ENCODE peak calls at places on chromosomes 1 and 21, in five cellular contexts. O, T, D, M and Z are unnamed samples.

GRCh38 chr1:2786329-2787162 is 14.9 kb downstream of the TTC34 start:
- DNase-seq in T (no peak), O (peak; percentile 75), D (no peak), M (no peak), Z (peak; percentile 90)

GRCh38 chr1:115432061-115432460 is 94.0 kb upstream of the NGF start:
- DNase-seq in D (no peak), T (no peak), M (no peak), O (no peak), Z (no peak)

GRCh38 chr1:223718850-223719249 is 6.5 kb downstream of the CAPN2 start:
- DNase-seq in D (no peak), T (no peak), O (no peak), M (no peak), Z (no peak)

GRCh38 chr1:25922633-25923567 is 16.7 kb upstream of the STMN1 start:
- DNase-seq in D (no peak), T (no peak), M (no peak), O (peak; percentile 54), Z (peak; percentile 79)

GRCh38 chr1:28640766-28641165 is 2.1 kb downstream of the TAF12 start:
- DNase-seq in T (no peak), M (no peak), D (no peak), O (peak; percentile 43), Z (peak; percentile 71)

GRCh38 chr1:12249181-12249580 is 19.4 kb downstream of the VPS13D start:
- DNase-seq in T (no peak), O (no peak), M (no peak), D (no peak), Z (no peak)

GRCh38 chr1:151946366-151946764 is 37.1 kb upstream of the THEM4 start:
- DNase-seq in D (no peak), T (no peak), O (peak; percentile 46), M (no peak), Z (peak; percentile 66)

GRCh38 chr21:18153063-18153462 is 91.6 kb upstream of the CHODL start:
- DNase-seq in O (no peak), T (no peak), M (no peak), D (peak; percentile 72), Z (no peak)

GRCh38 chr21:28833181-28833580 is 159.5 kb downstream of the LTN1 start:
- DNase-seq in M (no peak), O (no peak), D (no peak), T (no peak), Z (no peak)

GRCh38 chr1:83511327-83511726 is 487.6 kb downstream of the TTLL7 start:
- DNase-seq in D (no peak), T (no peak), O (no peak), M (no peak), Z (no peak)

GRCh38 chr1:13956386-13956785 is 256.4 kb downstream of the PRDM2 start:
- DNase-seq in M (no peak), D (no peak), O (no peak), T (no peak), Z (no peak)

GRCh38 chr1:40383095-40383487 is 9.6 kb downstream of the SMAP2 start:
- DNase-seq in D (no peak), T (no peak), O (no peak), M (no peak), Z (no peak)

GRCh38 chr1:187691439-187691838 is 862.7 kb downstream of the PLA2G4A start:
- DNase-seq in O (no peak), M (no peak), D (no peak), T (no peak), Z (no peak)

GRCh38 chr1:49171941-49172593 is 395.4 kb upstream of the BEND5 start:
- DNase-seq in M (no peak), O (no peak), T (no peak), D (no peak), Z (no peak)

GRCh38 chr1:94438692-94439276 is 20.6 kb downstream of the ABCD3 start:
- DNase-seq in O (no peak), M (no peak), D (no peak), T (no peak), Z (no peak)

GRCh38 chr21:24200052-24200451 is 1407.2 kb downstream of the MRPL39 start:
- DNase-seq in D (no peak), O (no peak), T (no peak), M (no peak), Z (no peak)

GRCh38 chr1:5650283-5651026 is 341.8 kb downstream of the NPHP4 start:
- DNase-seq in O (no peak), D (no peak), M (no peak), T (no peak), Z (no peak)

GRCh38 chr1:35631396-35631795 is 9.9 kb downstream of the PSMB2 start:
- DNase-seq in T (no peak), M (no peak), O (no peak), D (no peak), Z (no peak)

GRCh38 chr1:36622741-36623648 is 140.3 kb upstream of the CSF3R start:
- DNase-seq in T (no peak), M (no peak), D (no peak), O (no peak), Z (peak; percentile 24)

GRCh38 chr1:193065954-193066353 is 6.5 kb downstream of the RO60 start:
- DNase-seq in T (no peak), D (no peak), M (no peak), O (no peak), Z (no peak)